ENCODE peak calls at places on chromosome 21, in seven cellular contexts. C is heart right ventricle; A is cardiac muscle cell; I is lung; V is lower lobe of right lung; X is AG04450; N is naive thymus-derived CD4-positive, alpha-beta T cell. S is an unnamed sample.

GRCh38 chr21:28485301-28486022 is 507.2 kb downstream of the LTN1 start:
- DNase-seq in I (no peak), C (no peak), X (peak; percentile 2), A (peak; percentile 51), N (no peak), V (no peak), S (no peak)

GRCh38 chr21:25496825-25497482 is 110.3 kb downstream of the MRPL39 start:
- DNase-seq in I (no peak), C (no peak), X (peak; percentile 27), N (no peak), V (no peak), A (no peak), S (no peak)

GRCh38 chr21:33266784-33267135 is 593 bp downstream of the IL10RB start:
- DNase-seq in I (no peak), C (no peak), V (no peak), X (no peak), A (no peak), N (peak; percentile 27), S (peak; percentile 23)

GRCh38 chr21:29374481-29374880 is 75.8 kb downstream of the BACH1 start:
- DNase-seq in A (no peak), X (no peak), I (no peak), V (no peak), C (no peak), N (no peak), S (no peak)

GRCh38 chr21:38843806-38844479 is 38.2 kb downstream of the ETS2 start:
- DNase-seq in I (no peak), N (no peak), V (no peak), A (peak; percentile 76), X (peak; percentile 46), C (no peak), S (no peak)

GRCh38 chr21:31498985-31499384 is 154.9 kb upstream of the TIAM1 start:
- DNase-seq in A (no peak), N (no peak), X (no peak), C (no peak), I (no peak), V (no peak), S (no peak)

GRCh38 chr21:45470087-45470515 is 65.1 kb downstream of the COL18A1 start:
- DNase-seq in A (peak; percentile 17), C (no peak), N (no peak), X (no peak), V (no peak), I (no peak), S (no peak)

GRCh38 chr21:30979054-30979453 is 59.2 kb downstream of the KRTAP19-8 start:
- DNase-seq in X (no peak), V (no peak), A (no peak), I (no peak), N (no peak), C (no peak), S (no peak)

GRCh38 chr21:29307718-29308455 is 9.2 kb downstream of the BACH1 start:
- DNase-seq in N (no peak), C (no peak), X (no peak), I (no peak), A (no peak), V (no peak), S (no peak)

GRCh38 chr21:45885597-45885929 is 96.0 kb upstream of the COL6A1 start:
- DNase-seq in I (no peak), X (no peak), N (no peak), C (no peak), A (no peak), V (no peak), S (no peak)

GRCh38 chr21:36828208-36828607 is 129.3 kb downstream of the SIM2 start:
- DNase-seq in X (no peak), C (no peak), A (no peak), V (no peak), N (no peak), I (no peak), S (no peak)
- H3K27ac ChIP-seq in X (no peak overlapping the region), C (no peak overlapping the region), A (no peak overlapping the region), V (no peak overlapping the region), N (no peak overlapping the region), I (no peak overlapping the region), S (no peak overlapping the region)

GRCh38 chr21:41932191-41932575 is 21.6 kb downstream of the C2CD2 start:
- DNase-seq in V (no peak), I (no peak), C (no peak), A (peak; percentile 85), N (no peak), X (peak; percentile 51), S (no peak)
- H3K9me3 ChIP-seq in V (no peaks in the 10 kb centered on the region), I (no peaks in the 10 kb centered on the region), C (no peaks in the 10 kb centered on the region), A (no peaks in the 10 kb centered on the region), N (no peaks in the 10 kb centered on the region), X (no peaks in the 10 kb centered on the region), S (no peaks in the 10 kb centered on the region)

DNA sequence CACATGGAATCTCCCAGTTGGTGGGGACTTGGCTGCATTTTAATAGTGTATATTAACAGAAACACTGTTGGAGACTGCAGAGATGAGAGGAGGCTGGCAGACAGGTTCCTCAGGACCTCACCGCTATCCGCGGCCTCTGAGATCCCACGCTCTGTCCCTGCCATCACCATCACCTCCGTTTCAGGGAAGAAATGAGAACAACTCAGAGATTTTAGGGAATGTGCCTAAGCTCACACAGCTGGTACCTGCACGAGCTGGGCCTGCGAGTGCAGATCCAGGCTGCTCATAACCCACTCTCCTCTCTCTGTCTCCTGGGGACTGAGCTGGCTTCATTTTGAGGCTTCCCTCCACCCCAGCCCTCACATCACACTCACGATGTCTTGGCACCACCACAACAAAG is 62.0 kb downstream of the UMODL1 start:
- DNase-seq in V (no peak), C (no peak), N (no peak), A (no peak), X (no peak), I (no peak), S (no peak)
- H3K4me3 ChIP-seq in V (no peak overlapping the region), C (no peak overlapping the region), N (no peak overlapping the region), A (no peak overlapping the region), X (no peak overlapping the region), I (no peak overlapping the region), S (no peak overlapping the region)

GRCh38 chr21:37030864-37031263 is 24.4 kb downstream of the RIPPLY3 start:
- DNase-seq in C (no peak), N (no peak), A (no peak), X (no peak), I (no peak), V (no peak), S (no peak)

GRCh38 chr21:37032877-37033471 is 26.5 kb downstream of the RIPPLY3 start:
- DNase-seq in V (no peak), N (no peak), I (no peak), A (peak; percentile 42), C (no peak), X (peak; percentile 3), S (no peak)

GRCh38 chr21:37028579-37028978 is 22.1 kb downstream of the RIPPLY3 start:
- DNase-seq in I (no peak), V (no peak), N (no peak), A (peak; percentile 37), X (no peak), C (no peak), S (no peak)

GRCh38 chr21:37036177-37036576 is 29.7 kb downstream of the RIPPLY3 start:
- DNase-seq in X (no peak), A (no peak), C (no peak), N (no peak), I (no peak), V (no peak), S (no peak)

GRCh38 chr21:37032293-37032692 is 25.8 kb downstream of the RIPPLY3 start:
- DNase-seq in X (no peak), C (no peak), I (no peak), V (no peak), N (no peak), A (no peak), S (no peak)
- H3K27ac ChIP-seq in X (no peak overlapping the region), C (no peak overlapping the region), I (no peak overlapping the region), V (no peak overlapping the region), N (no peak overlapping the region), A (no peak overlapping the region), S (no peak overlapping the region)